ENCODE peak calls at places on chromosomes 11 and 22, in six cellular contexts. One of them, this sample, is unnamed.
A peak's percentile ranks its signal among the peaks of the same experiment; 100 is the strongest.

GRCh38 chr11:107591446-107592236 is 694 bp downstream of the ELMOD1 start:
- DNase-seq in left cardiac atrium: no peak
- DNase-seq in suprapubic skin: no peak
- DNase-seq in central memory CD4-positive, alpha-beta T cell: peak; percentile 12
- DNase-seq in posterior cingulate gyrus: peak; percentile 32
- DNase-seq in transverse colon: no peak
- DNase-seq in this sample: peak; percentile 30

GRCh38 chr11:26950260-26950719 is 43.6 kb upstream of the FIBIN start:
- DNase-seq in left cardiac atrium: peak; percentile 25
- DNase-seq in suprapubic skin: no peak
- DNase-seq in central memory CD4-positive, alpha-beta T cell: no peak
- DNase-seq in posterior cingulate gyrus: no peak
- DNase-seq in transverse colon: peak; percentile 17
- DNase-seq in this sample: no peak

GRCh38 chr11:93849751-93850584 is 450 bp downstream of the VSTM5 start:
- DNase-seq in left cardiac atrium: peak; percentile 57
- DNase-seq in suprapubic skin: no peak
- DNase-seq in central memory CD4-positive, alpha-beta T cell: no peak
- DNase-seq in posterior cingulate gyrus: peak; percentile 14
- DNase-seq in transverse colon: peak; percentile 65
- DNase-seq in this sample: no peak

GRCh38 chr11:23755076-23755475 is 741.8 kb upstream of the LUZP2 start:
- DNase-seq in left cardiac atrium: no peak
- DNase-seq in suprapubic skin: no peak
- DNase-seq in central memory CD4-positive, alpha-beta T cell: no peak
- DNase-seq in posterior cingulate gyrus: no peak
- DNase-seq in transverse colon: no peak
- DNase-seq in this sample: no peak

GRCh38 chr11:71387784-71388636 is 60.2 kb downstream of the DHCR7 start:
- DNase-seq in left cardiac atrium: no peak
- DNase-seq in suprapubic skin: no peak
- DNase-seq in central memory CD4-positive, alpha-beta T cell: no peak
- DNase-seq in posterior cingulate gyrus: no peak
- DNase-seq in transverse colon: no peak
- DNase-seq in this sample: no peak

GRCh38 chr22:17205432-17205831 is 13.8 kb downstream of the ADA2 start:
- DNase-seq in left cardiac atrium: no peak
- DNase-seq in suprapubic skin: no peak
- DNase-seq in central memory CD4-positive, alpha-beta T cell: no peak
- DNase-seq in posterior cingulate gyrus: no peak
- DNase-seq in transverse colon: no peak
- DNase-seq in this sample: no peak

GRCh38 chr22:46622081-46622521 is 1.9 kb downstream of the GRAMD4 start:
- DNase-seq in left cardiac atrium: peak; percentile 81
- DNase-seq in suprapubic skin: no peak
- DNase-seq in central memory CD4-positive, alpha-beta T cell: no peak
- DNase-seq in posterior cingulate gyrus: peak; percentile 64
- DNase-seq in transverse colon: no peak
- DNase-seq in this sample: no peak

GRCh38 chr11:9803685-9804413 is 140.0 kb downstream of the SWAP70 start:
- DNase-seq in left cardiac atrium: no peak
- DNase-seq in suprapubic skin: no peak
- DNase-seq in central memory CD4-positive, alpha-beta T cell: no peak
- DNase-seq in posterior cingulate gyrus: no peak
- DNase-seq in transverse colon: no peak
- DNase-seq in this sample: no peak

GRCh38 chr11:130999992-131000770 is 83.9 kb upstream of the SNX19 start:
- DNase-seq in left cardiac atrium: no peak
- DNase-seq in suprapubic skin: no peak
- DNase-seq in central memory CD4-positive, alpha-beta T cell: no peak
- DNase-seq in posterior cingulate gyrus: no peak
- DNase-seq in transverse colon: no peak
- DNase-seq in this sample: no peak

GRCh38 chr11:1341928-1342524 is 32.6 kb upstream of the TOLLIP start:
- DNase-seq in left cardiac atrium: no peak
- DNase-seq in suprapubic skin: no peak
- DNase-seq in central memory CD4-positive, alpha-beta T cell: no peak
- DNase-seq in posterior cingulate gyrus: no peak
- DNase-seq in transverse colon: no peak
- DNase-seq in this sample: no peak

GRCh38 chr11:45513806-45514340 is 151.5 kb downstream of the CHST1 start:
- DNase-seq in left cardiac atrium: no peak
- DNase-seq in suprapubic skin: peak; percentile 45
- DNase-seq in central memory CD4-positive, alpha-beta T cell: no peak
- DNase-seq in posterior cingulate gyrus: no peak
- DNase-seq in transverse colon: no peak
- DNase-seq in this sample: no peak

GRCh38 chr11:123451183-123451907 is 21.3 kb downstream of the GRAMD1B start:
- DNase-seq in left cardiac atrium: no peak
- DNase-seq in suprapubic skin: no peak
- DNase-seq in central memory CD4-positive, alpha-beta T cell: no peak
- DNase-seq in posterior cingulate gyrus: no peak
- DNase-seq in transverse colon: no peak
- DNase-seq in this sample: no peak

GRCh38 chr11:79493555-79494171 is 52.8 kb upstream of the TENM4 start:
- DNase-seq in left cardiac atrium: peak; percentile 62
- DNase-seq in suprapubic skin: peak; percentile 81
- DNase-seq in central memory CD4-positive, alpha-beta T cell: no peak
- DNase-seq in posterior cingulate gyrus: peak; percentile 44
- DNase-seq in transverse colon: peak; percentile 70
- DNase-seq in this sample: peak; percentile 56

GRCh38 chr11:77672276-77672675 is 34.7 kb upstream of the CLNS1A start:
- DNase-seq in left cardiac atrium: no peak
- DNase-seq in suprapubic skin: no peak
- DNase-seq in central memory CD4-positive, alpha-beta T cell: no peak
- DNase-seq in posterior cingulate gyrus: no peak
- DNase-seq in transverse colon: peak; percentile 61
- DNase-seq in this sample: no peak

GRCh38 chr22:27100789-27101188 is 443.4 kb downstream of the MIAT start:
- DNase-seq in left cardiac atrium: no peak
- DNase-seq in suprapubic skin: no peak
- DNase-seq in central memory CD4-positive, alpha-beta T cell: no peak
- DNase-seq in posterior cingulate gyrus: no peak
- DNase-seq in transverse colon: no peak
- DNase-seq in this sample: no peak

GRCh38 chr11:61828629-61829407 is 718 bp downstream of the FADS2 start:
- DNase-seq in left cardiac atrium: no peak
- DNase-seq in suprapubic skin: no peak
- DNase-seq in central memory CD4-positive, alpha-beta T cell: peak; percentile 20
- DNase-seq in posterior cingulate gyrus: peak; percentile 45
- DNase-seq in transverse colon: no peak
- DNase-seq in this sample: peak; percentile 61

GRCh38 chr11:73316422-73316821 is 8.3 kb downstream of the ARHGEF17 start:
- DNase-seq in left cardiac atrium: no peak
- DNase-seq in suprapubic skin: no peak
- DNase-seq in central memory CD4-positive, alpha-beta T cell: no peak
- DNase-seq in posterior cingulate gyrus: no peak
- DNase-seq in transverse colon: no peak
- DNase-seq in this sample: no peak

GRCh38 chr11:27495710-27496300 is 10.8 kb downstream of the LIN7C start:
- DNase-seq in left cardiac atrium: no peak
- DNase-seq in suprapubic skin: no peak
- DNase-seq in central memory CD4-positive, alpha-beta T cell: no peak
- DNase-seq in posterior cingulate gyrus: no peak
- DNase-seq in transverse colon: no peak
- DNase-seq in this sample: no peak

GRCh38 chr11:123525072-123525471 is 95.0 kb downstream of the GRAMD1B start:
- DNase-seq in left cardiac atrium: no peak
- DNase-seq in suprapubic skin: no peak
- DNase-seq in central memory CD4-positive, alpha-beta T cell: no peak
- DNase-seq in posterior cingulate gyrus: no peak
- DNase-seq in transverse colon: no peak
- DNase-seq in this sample: no peak

GRCh38 chr11:74839971-74840370 is 91.3 kb downstream of the RNF169 start:
- DNase-seq in left cardiac atrium: no peak
- DNase-seq in suprapubic skin: no peak
- DNase-seq in central memory CD4-positive, alpha-beta T cell: no peak
- DNase-seq in posterior cingulate gyrus: no peak
- DNase-seq in transverse colon: no peak
- DNase-seq in this sample: no peak

GRCh38 chr11:122207921-122208764 is 92.1 kb upstream of the BLID start:
- DNase-seq in left cardiac atrium: no peak
- DNase-seq in suprapubic skin: no peak
- DNase-seq in central memory CD4-positive, alpha-beta T cell: no peak
- DNase-seq in posterior cingulate gyrus: no peak
- DNase-seq in transverse colon: no peak
- DNase-seq in this sample: no peak

GRCh38 chr11:65661599-65662246 is 993 bp downstream of the RELA start:
- DNase-seq in left cardiac atrium: no peak
- DNase-seq in suprapubic skin: no peak
- DNase-seq in central memory CD4-positive, alpha-beta T cell: no peak
- DNase-seq in posterior cingulate gyrus: no peak
- DNase-seq in transverse colon: no peak
- DNase-seq in this sample: no peak

GRCh38 chr11:28838741-28839140 is 730.6 kb downstream of the METTL15 start:
- DNase-seq in left cardiac atrium: no peak
- DNase-seq in suprapubic skin: no peak
- DNase-seq in central memory CD4-positive, alpha-beta T cell: no peak
- DNase-seq in posterior cingulate gyrus: no peak
- DNase-seq in transverse colon: no peak
- DNase-seq in this sample: no peak

GRCh38 chr11:72985645-72986044 is 156.5 kb downstream of the FCHSD2 start:
- DNase-seq in left cardiac atrium: no peak
- DNase-seq in suprapubic skin: no peak
- DNase-seq in central memory CD4-positive, alpha-beta T cell: no peak
- DNase-seq in posterior cingulate gyrus: no peak
- DNase-seq in transverse colon: no peak
- DNase-seq in this sample: no peak

GRCh38 chr11:13440100-13440855 is 22.7 kb downstream of the BTBD10 start:
- DNase-seq in left cardiac atrium: peak; percentile 36
- DNase-seq in suprapubic skin: no peak
- DNase-seq in central memory CD4-positive, alpha-beta T cell: no peak
- DNase-seq in posterior cingulate gyrus: peak; percentile 49
- DNase-seq in transverse colon: peak; percentile 27
- DNase-seq in this sample: no peak

GRCh38 chr11:33753304-33753703 is 17.1 kb upstream of the CD59 start:
- DNase-seq in left cardiac atrium: no peak
- DNase-seq in suprapubic skin: no peak
- DNase-seq in central memory CD4-positive, alpha-beta T cell: no peak
- DNase-seq in posterior cingulate gyrus: no peak
- DNase-seq in transverse colon: no peak
- DNase-seq in this sample: no peak

GRCh38 chr11:111911563-111912401 is at the start of gene CRYAB:
- DNase-seq in left cardiac atrium: peak; percentile 90
- DNase-seq in suprapubic skin: peak; percentile 97
- DNase-seq in central memory CD4-positive, alpha-beta T cell: no peak
- DNase-seq in posterior cingulate gyrus: peak; percentile 93
- DNase-seq in transverse colon: peak; percentile 68
- DNase-seq in this sample: no peak

GRCh38 chr11:124670732-124671131 is 2.8 kb downstream of the SIAE start:
- DNase-seq in left cardiac atrium: no peak
- DNase-seq in suprapubic skin: no peak
- DNase-seq in central memory CD4-positive, alpha-beta T cell: peak; percentile 63
- DNase-seq in posterior cingulate gyrus: no peak
- DNase-seq in transverse colon: no peak
- DNase-seq in this sample: no peak

GRCh38 chr11:95111923-95112540 is 22.4 kb downstream of the ENDOD1 start:
- DNase-seq in left cardiac atrium: no peak
- DNase-seq in suprapubic skin: no peak
- DNase-seq in central memory CD4-positive, alpha-beta T cell: no peak
- DNase-seq in posterior cingulate gyrus: no peak
- DNase-seq in transverse colon: no peak
- DNase-seq in this sample: no peak

GRCh38 chr22:19719055-19719482 is 4.3 kb upstream of the GP1BB start:
- DNase-seq in left cardiac atrium: peak; percentile 53
- DNase-seq in suprapubic skin: no peak
- DNase-seq in central memory CD4-positive, alpha-beta T cell: no peak
- DNase-seq in posterior cingulate gyrus: no peak
- DNase-seq in transverse colon: no peak
- DNase-seq in this sample: no peak

GRCh38 chr22:36432592-36433317 is 45.0 kb upstream of the MYH9 start:
- DNase-seq in left cardiac atrium: no peak
- DNase-seq in suprapubic skin: no peak
- DNase-seq in central memory CD4-positive, alpha-beta T cell: no peak
- DNase-seq in posterior cingulate gyrus: no peak
- DNase-seq in transverse colon: no peak
- DNase-seq in this sample: no peak

GRCh38 chr22:30250713-30251267 is 4.2 kb upstream of the LIF start:
- DNase-seq in left cardiac atrium: no peak
- DNase-seq in suprapubic skin: no peak
- DNase-seq in central memory CD4-positive, alpha-beta T cell: no peak
- DNase-seq in posterior cingulate gyrus: no peak
- DNase-seq in transverse colon: no peak
- DNase-seq in this sample: no peak

GRCh38 chr22:30776476-30776875 is 81.8 kb downstream of the OSBP2 start:
- DNase-seq in left cardiac atrium: no peak
- DNase-seq in suprapubic skin: no peak
- DNase-seq in central memory CD4-positive, alpha-beta T cell: no peak
- DNase-seq in posterior cingulate gyrus: no peak
- DNase-seq in transverse colon: no peak
- DNase-seq in this sample: no peak

GRCh38 chr11:1453611-1454386 is 32.8 kb downstream of the MOB2 start:
- DNase-seq in left cardiac atrium: no peak
- DNase-seq in suprapubic skin: no peak
- DNase-seq in central memory CD4-positive, alpha-beta T cell: peak; percentile 48
- DNase-seq in posterior cingulate gyrus: no peak
- DNase-seq in transverse colon: peak; percentile 66
- DNase-seq in this sample: peak; percentile 86

This sample was measured in GM12891.